ENCODE peak calls at places on chromosomes 16 and 17, in ten cellular contexts. E, X, N, B, S, Y, U, J, W and T are unnamed samples.

GRCh38 chr16:22671301-22672076 is 142.5 kb upstream of the HS3ST2 start:
- DNase-seq in N (peak; percentile 43), U (peak; percentile 28), B (no peak), Y (no peak), W (no peak), J (no peak), E (peak; percentile 38), X (no peak), S (no peak), T (peak; percentile 35)

GRCh38 chr17:74119960-74120359 is 83.5 kb upstream of the RPL38 start:
- DNase-seq in E (no peak), U (no peak), N (no peak), X (no peak), Y (no peak), B (no peak), J (no peak), S (no peak), W (no peak), T (no peak)

GRCh38 chr17:67751101-67752074 is 33.7 kb downstream of the NOL11 start:
- DNase-seq in N (no peak), S (no peak), W (peak; percentile 72), U (no peak), B (no peak), X (no peak), Y (no peak), E (no peak), J (no peak), T (peak; percentile 13)

GRCh38 chr17:33964344-33964979 is 290.6 kb upstream of the CCL2 start:
- DNase-seq in W (no peak), B (no peak), S (no peak), Y (no peak), N (no peak), X (no peak), J (no peak), E (no peak), U (no peak), T (no peak)

GRCh38 chr16:24346734-24347133 is 90.6 kb downstream of the CACNG3 start:
- DNase-seq in W (no peak), N (no peak), S (no peak), B (no peak), E (no peak), U (no peak), J (no peak), Y (no peak), X (no peak), T (no peak)

GRCh38 chr17:75689441-75689873 is 22.3 kb downstream of the SAP30BP start:
- DNase-seq in E (no peak), U (no peak), W (peak; percentile 99), N (peak; percentile 99), J (peak; percentile 42), S (no peak), B (no peak), X (no peak), Y (no peak), T (no peak)

GRCh38 chr17:10754109-10754508 is 24.3 kb upstream of the TMEM220 start:
- DNase-seq in W (peak; percentile 6), B (no peak), Y (peak; percentile 51), X (peak; percentile 6), E (peak; percentile 16), N (peak; percentile 52), S (peak; percentile 24), U (peak; percentile 70), J (no peak), T (no peak)

GRCh38 chr17:52084176-52084575 is 74.3 kb downstream of the CA10 start:
- DNase-seq in B (no peak), X (no peak), N (no peak), U (no peak), E (no peak), J (no peak), S (no peak), Y (no peak), W (no peak), T (no peak)

GRCh38 chr16:74309789-74310781 is 13.5 kb downstream of the PSMD7 start:
- DNase-seq in Y (peak; percentile 41), W (peak; percentile 38), E (peak; percentile 65), U (no peak), J (no peak), B (no peak), X (peak; percentile 23), N (peak; percentile 55), S (no peak), T (no peak)

GRCh38 chr17:59361386-59361785 is 29.9 kb downstream of the YPEL2 start:
- DNase-seq in B (no peak), E (peak; percentile 60), J (no peak), W (peak; percentile 71), Y (no peak), U (no peak), X (peak; percentile 94), S (no peak), N (peak; percentile 62), T (no peak)

DNA sequence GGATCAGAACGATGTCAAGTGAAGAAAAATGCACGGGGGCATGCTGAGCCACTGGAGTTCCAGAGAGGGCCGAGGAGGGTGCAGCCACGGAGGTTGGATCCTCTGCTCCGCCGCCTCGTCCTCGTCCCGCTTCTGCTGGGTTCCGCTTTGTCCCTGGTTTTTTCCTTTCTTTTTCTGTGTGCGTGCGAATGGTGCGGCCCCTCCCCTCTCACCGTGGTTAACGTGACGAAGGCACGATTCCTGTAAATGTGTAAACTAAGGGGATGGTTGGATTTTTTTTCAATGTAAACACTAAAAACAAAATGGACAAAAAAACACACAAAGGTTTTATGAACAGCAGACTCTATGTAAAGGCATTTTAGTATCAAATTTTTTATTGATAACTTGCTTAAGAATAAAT is 46.7 kb downstream of the ACTG1 start:
- DNase-seq in U (no peak), W (no peak), X (no peak), N (no peak), J (no peak), S (no peak), E (no peak), B (no peak), Y (no peak), T (no peak)
- TF ChIP-seq CTCF in U (no peak), W (no peak), X (no peak), N (no peak), J (no peak), S (no peak), E (no peak), B (no peak), Y (no peak), T (no peak)

DNA sequence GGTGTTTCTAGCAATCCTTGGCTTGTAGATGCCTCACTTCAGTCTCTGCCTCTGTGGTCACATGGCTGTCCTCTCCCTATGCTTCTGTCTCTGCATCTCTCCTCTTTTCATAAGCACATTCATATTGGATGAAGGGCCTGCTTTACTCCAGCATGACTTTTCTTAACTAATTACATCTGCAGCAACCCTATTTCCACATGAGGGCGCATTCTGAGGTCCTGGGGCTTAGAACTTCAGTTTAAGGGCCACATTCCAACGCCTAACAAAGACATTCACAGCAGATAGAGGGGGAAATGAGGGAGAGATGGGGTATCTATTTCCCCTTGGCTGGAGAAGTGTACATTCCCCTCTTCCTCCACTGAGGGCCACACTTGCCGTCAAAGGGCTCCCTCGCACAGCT is 489.1 kb upstream of the SALL1 start:
- DNase-seq in N (no peak), J (no peak), W (no peak), E (no peak), B (no peak), Y (no peak), X (no peak), S (no peak), U (no peak), T (no peak)
- TF ChIP-seq CTCF in N (no peak), J (no peak), W (peak; percentile 3), E (no peak), B (no peak), Y (no peak), X (no peak), S (no peak), U (no peak), T (no peak)

DNA sequence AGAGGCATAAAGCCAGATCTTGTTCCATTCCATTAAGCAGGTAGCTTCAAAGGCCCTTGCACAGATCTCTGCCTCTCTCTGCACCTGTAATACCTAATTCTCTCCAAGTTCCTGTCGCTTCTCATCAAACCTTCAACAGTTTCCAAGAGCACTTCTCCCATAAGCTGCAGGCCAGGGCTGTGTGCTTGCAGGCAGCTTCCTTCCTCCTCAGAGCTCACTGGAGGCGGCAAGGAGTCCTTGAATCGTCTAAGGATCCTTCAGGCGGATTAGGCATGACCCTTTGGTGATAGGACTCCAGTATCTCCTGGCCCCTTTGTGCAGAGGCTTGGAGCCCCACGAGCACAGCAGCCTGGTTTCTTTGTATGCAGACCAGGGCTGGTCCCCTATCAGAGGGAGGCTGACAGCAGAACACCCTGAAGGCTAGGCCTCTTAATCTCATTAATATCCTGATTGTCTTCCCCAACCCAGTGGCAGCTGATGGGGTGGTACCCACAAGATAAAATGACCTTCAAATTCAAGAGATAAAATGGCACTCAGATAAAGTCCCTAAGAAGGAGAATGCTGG is 19.8 kb downstream of the HNF1B start:
- DNase-seq in W (no peak), U (no peak), N (no peak), B (no peak), E (no peak), J (no peak), Y (no peak), S (no peak), X (no peak), T (no peak)
- TF ChIP-seq CTCF in W (no peak), U (no peak), N (no peak), B (no peak), E (no peak), J (no peak), Y (no peak), S (no peak), X (no peak), T (no peak)

DNA sequence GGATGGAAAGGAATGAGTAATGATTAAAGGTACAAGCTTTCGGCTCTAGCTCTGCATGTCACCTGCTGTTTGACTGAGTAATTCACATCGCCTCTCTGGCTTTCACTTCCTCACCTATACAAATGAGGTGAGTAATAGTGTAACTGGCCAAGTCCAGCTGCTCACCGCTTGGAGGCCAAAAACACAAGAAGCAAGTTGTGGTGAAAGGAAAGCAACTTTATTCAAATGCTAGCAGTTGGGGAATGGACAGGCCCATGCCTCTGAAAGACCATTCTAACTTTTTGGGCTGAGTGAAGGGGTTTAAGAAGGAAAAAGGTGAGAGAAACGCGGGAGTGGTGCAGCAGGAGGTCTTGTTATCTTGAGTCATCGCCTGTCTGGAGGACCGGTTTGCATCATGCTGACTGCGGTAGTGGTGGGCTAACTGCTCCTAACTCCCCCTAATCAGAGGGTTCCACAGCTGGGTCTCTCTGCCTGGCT is 45.7 kb upstream of the CSNK2A2 start:
- DNase-seq in S (no peak), U (no peak), W (peak; percentile 82), X (no peak), E (no peak), N (peak; percentile 58), B (no peak), J (no peak), Y (no peak), T (no peak)
- TF ChIP-seq CTCF in S (no peak), U (no peak), W (peak; percentile 45), X (no peak), E (no peak), N (no peak), B (no peak), J (no peak), Y (no peak), T (no peak)

DNA sequence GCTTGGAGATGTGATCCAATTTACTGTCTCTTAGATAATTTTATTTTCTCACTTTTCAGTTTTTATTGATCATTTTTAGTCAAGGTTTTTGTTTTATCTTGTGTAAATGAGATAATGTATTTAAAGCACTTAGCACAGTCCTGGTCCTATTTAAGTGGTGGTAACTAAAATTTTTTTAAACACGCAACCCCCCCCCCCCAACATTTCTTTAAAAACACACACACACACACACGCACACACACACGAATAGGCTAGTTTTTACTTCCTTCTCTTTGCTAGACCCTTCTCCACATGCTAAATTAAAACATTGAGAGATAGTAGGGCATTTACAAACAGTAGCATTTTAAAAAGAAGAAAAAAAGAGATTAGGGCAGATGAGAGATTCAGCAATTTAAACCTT is 4.9 kb downstream of the NFATC3 start:
- DNase-seq in J (no peak), N (no peak), X (no peak), Y (no peak), B (no peak), W (no peak), S (no peak), U (no peak), E (no peak), T (no peak)
- TF ChIP-seq CTCF in J (no peak), N (no peak), X (no peak), Y (no peak), B (no peak), W (no peak), S (no peak), U (no peak), E (no peak), T (no peak)